ENCODE peak calls at places on chromosomes 4 and X, in seven cellular contexts. D is HCT116, Y is K562, B is SK-N-SH, R is HepG2, E is H1, M is GM12878. J is an unnamed sample.

GRCh38 chr4:111464251-111465045 is 680.8 kb upstream of the FAM241A start:
- DNase-seq in D (no peak), Y (no peak), B (no peak), R (no peak), E (no peak), M (no peak), J (no peak)

GRCh38 chrX:114626323-114626722 is 42.4 kb downstream of the HTR2C start:
- DNase-seq in D (no peak), Y (peak), B (peak), R (peak), E (no peak), M (no peak), J (no peak)

GRCh38 chr4:40199179-40199670 is 2.4 kb downstream of the RHOH start:
- DNase-seq in D (no peak), Y (no peak), B (no peak), R (no peak), E (no peak), M (no peak), J (no peak)

GRCh38 chr4:5448286-5448685 is 260.1 kb downstream of the EVC2 start:
- DNase-seq in D (no peak), Y (no peak), B (no peak), R (no peak), E (no peak), M (no peak), J (no peak)

GRCh38 chr4:156538210-156538609 is 433.4 kb downstream of the PDGFC start:
- DNase-seq in D (no peak), Y (no peak), B (no peak), R (no peak), E (no peak), M (no peak), J (no peak)

GRCh38 chr4:184596044-184596616 is 53.1 kb downstream of the CASP3 start:
- DNase-seq in D (no peak), Y (no peak), B (no peak), R (no peak), E (no peak), M (no peak), J (no peak)

GRCh38 chrX:28649541-28649940 is 62.3 kb downstream of the IL1RAPL1 start:
- DNase-seq in D (no peak), Y (no peak), B (no peak), R (no peak), E (no peak), M (no peak), J (no peak)

GRCh38 chrX:122203399-122203798 is 980.7 kb upstream of the GRIA3 start:
- DNase-seq in D (no peak), Y (no peak), B (no peak), R (no peak), E (no peak), M (no peak), J (no peak)

GRCh38 chr4:126916626-126917140 is 716.1 kb upstream of the INTU start:
- DNase-seq in D (no peak), Y (peak), B (no peak), R (no peak), E (no peak), M (no peak), J (no peak)

GRCh38 chrX:46572295-46572936 is 1.1 kb upstream of the CHST7 start:
- DNase-seq in D (no peak), Y (no peak), B (no peak), R (no peak), E (no peak), M (peak), J (no peak)

GRCh38 chrX:44043496-44043895 is 70.3 kb upstream of the NDP start:
- DNase-seq in D (no peak), Y (no peak), B (no peak), R (no peak), E (no peak), M (no peak), J (no peak)

GRCh38 chr4:99998062-99998880 is 48.2 kb upstream of the H2AZ1 start:
- DNase-seq in D (peak), Y (no peak), B (peak), R (peak), E (no peak), M (peak), J (peak)

GRCh38 chrX:100408643-100409315 is 1.3 kb downstream of the PCDH19 start:
- DNase-seq in D (no peak), Y (no peak), B (peak), R (no peak), E (peak), M (no peak), J (no peak)

GRCh38 chrX:120468479-120468824 is 644 bp downstream of the LAMP2 start:
- DNase-seq in D (no peak), Y (no peak), B (no peak), R (no peak), E (no peak), M (no peak), J (no peak)

GRCh38 chrX:120468071-120468470 is 1.0 kb downstream of the LAMP2 start:
- DNase-seq in D (no peak), Y (no peak), B (no peak), R (no peak), E (no peak), M (no peak), J (no peak)

GRCh38 chrX:120462370-120462769 is 6.7 kb downstream of the LAMP2 start:
- DNase-seq in D (no peak), Y (no peak), B (no peak), R (no peak), E (no peak), M (no peak), J (no peak)

GRCh38 chrX:120463241-120463640 is 5.9 kb downstream of the LAMP2 start:
- DNase-seq in D (no peak), Y (no peak), B (no peak), R (peak), E (no peak), M (no peak), J (no peak)

DNA sequence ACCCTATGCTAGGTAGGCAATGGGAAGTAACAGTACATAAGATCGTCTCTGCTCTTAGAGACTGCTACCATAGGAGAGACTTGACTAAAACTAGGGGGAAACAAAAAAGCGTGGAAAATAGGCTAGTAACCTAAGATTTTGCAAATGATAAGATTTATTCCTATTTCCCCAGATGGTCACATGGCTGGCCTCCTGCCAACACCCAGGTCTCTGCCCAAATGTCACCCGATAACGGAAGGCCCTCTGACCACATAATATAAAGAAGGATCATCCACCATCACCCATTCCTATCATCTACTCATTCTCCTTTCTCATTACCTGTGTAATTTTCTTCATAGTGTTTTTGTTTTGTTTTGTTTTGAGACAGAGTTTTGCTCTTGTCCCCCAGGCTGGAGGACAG is 4.7 kb downstream of the LAMP2 start:
- DNase-seq in D (no peak), Y (no peak), B (no peak), R (no peak), E (no peak), M (no peak), J (no peak)
- TF ChIP-seq JUND in D (no peak), Y (no peak), B (no peak), R (no peak), E (no peak), M (no peak), J (no peak)

GRCh38 chr4:146275370-146275769 is 61.0 kb downstream of the REELD1 start:
- DNase-seq in D (no peak), Y (no peak), B (no peak), R (no peak), E (no peak), M (no peak), J (no peak)

GRCh38 chr4:146274774-146275173 is 60.4 kb downstream of the REELD1 start:
- DNase-seq in D (no peak), Y (no peak), B (no peak), R (no peak), E (no peak), M (no peak), J (no peak)

GRCh38 chr4:146283758-146284651 is 69.7 kb downstream of the REELD1 start:
- DNase-seq in D (no peak), Y (no peak), B (no peak), R (no peak), E (no peak), M (no peak), J (no peak)

GRCh38 chr4:146282662-146283061 is 68.3 kb downstream of the REELD1 start:
- DNase-seq in D (no peak), Y (no peak), B (no peak), R (no peak), E (no peak), M (no peak), J (no peak)

DNA sequence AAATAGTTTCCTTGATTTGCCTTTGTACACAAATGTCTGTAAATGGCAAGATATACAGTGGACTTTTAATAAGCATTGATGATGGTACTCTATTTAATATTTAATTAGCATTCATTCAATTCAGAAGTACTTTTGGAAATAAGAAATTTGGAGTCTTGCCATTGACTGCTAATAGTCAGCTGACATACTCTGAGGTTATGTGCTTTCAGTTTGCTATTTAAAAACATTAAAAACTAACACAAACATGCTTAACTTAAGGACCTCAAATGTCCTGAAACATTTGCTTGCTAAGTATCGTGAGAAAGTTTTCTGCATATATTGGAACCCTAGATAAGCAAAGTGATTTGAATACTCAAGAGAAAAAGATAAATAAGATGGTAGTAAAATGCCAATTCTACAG is 64.6 kb downstream of the REELD1 start:
- DNase-seq in D (no peak), Y (no peak), B (no peak), R (no peak), E (no peak), M (no peak), J (no peak)
- TF ChIP-seq JUND in D (no peak), Y (no peak), B (no peak), R (no peak), E (no peak), M (no peak), J (no peak)

DNA sequence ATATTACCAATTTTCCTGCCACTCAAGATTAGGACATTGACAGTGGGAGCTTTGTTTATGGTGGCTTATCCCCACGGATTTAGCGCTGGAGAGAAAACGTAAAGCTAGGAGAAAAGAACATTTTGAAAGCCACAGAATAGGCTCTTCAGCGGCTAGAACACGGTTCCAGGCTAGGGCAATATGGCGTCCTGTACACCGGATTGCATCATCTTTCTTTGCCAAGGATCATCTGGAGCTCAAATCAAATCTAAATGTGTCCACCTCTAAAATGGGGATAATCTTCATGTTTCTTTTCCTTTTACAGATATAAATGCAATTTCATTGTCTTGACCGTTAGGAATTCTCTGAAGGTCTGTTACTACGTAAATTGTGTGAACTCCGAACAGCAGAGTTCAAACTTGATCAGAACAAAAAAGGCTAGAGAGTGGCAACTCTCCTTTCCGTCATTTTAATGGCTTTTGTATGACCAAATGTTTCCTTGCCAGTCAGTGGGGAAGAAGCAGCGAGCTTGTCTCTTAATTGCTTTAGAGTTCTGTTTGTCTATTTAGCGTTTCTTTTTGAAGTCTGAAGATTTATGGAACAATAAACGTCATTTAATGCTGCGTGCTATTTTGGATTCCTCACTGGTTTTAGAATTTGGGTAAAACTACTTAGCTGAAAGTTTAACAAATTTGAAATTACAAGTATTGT is 2.6 kb upstream of the WWC2 start:
- DNase-seq in D (no peak), Y (no peak), B (no peak), R (no peak), E (no peak), M (no peak), J (no peak)
- TF ChIP-seq JUND in D (no peak), Y (no peak), B (no peak), R (no peak), E (no peak), M (no peak), J (no peak)

GRCh38 chr4:153809307-153809706 is 20.4 kb upstream of the SFRP2 start:
- DNase-seq in D (no peak), Y (no peak), B (no peak), R (no peak), E (no peak), M (peak), J (no peak)
- TF ChIP-seq JUND in D (no peak), Y (no peak), B (no peak), R (no peak), E (no peak), M (no peak), J (no peak)

DNA sequence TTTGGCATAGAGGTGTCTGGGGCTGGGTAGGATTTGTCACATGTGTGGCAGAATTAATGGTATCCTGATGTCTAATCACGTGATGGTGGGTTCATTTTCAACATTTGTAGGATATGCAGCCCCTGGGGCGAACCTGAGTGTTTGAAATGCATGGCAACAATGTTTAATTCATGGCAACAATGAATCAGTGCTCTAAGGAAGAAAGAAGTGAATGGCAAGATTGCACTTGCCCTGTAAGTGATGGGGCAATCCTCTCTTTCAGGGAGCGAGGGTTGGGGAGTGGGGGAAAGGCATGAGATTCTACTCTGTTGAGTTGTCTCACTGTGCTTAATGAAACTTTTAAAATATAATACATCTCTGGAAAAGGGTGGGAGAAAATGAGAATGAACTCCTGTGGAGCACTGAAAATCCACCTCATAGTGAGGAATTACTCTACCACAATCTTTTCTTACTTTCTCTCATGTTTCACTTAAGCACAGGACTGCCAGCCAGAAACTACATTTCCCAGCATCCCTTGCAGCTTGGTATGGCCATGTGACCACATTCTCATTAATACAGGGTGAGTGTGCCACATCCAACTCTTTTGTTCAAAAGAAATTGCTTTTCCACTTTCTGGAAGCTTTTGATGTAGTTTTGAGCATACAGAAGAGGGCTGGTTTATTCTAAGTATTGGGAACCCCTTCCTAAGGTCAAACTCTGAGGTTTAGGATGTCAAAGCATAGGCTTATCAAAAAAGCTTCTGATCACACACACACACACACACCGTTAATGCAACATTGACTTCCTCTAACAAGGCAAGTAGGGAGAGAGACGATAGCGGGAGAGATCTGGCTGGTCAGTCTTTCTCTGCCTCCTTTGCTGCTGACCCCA is 64.0 kb upstream of the PGM2 start:
- DNase-seq in D (peak), Y (no peak), B (no peak), R (peak), E (no peak), M (no peak), J (no peak)
- TF ChIP-seq JUND in D (no peak), Y (no peak), B (no peak), R (no peak), E (no peak), M (no peak), J (no peak)

GRCh38 chr4:66590488-66591215 is 920.4 kb upstream of the EPHA5 start:
- DNase-seq in D (no peak), Y (no peak), B (no peak), R (no peak), E (no peak), M (no peak), J (no peak)

GRCh38 chr4:66585767-66586166 is 915.5 kb upstream of the EPHA5 start:
- DNase-seq in D (no peak), Y (no peak), B (no peak), R (no peak), E (no peak), M (no peak), J (no peak)
- TF ChIP-seq JUND in D (no peak), Y (no peak), B (no peak), R (no peak), E (no peak), M (no peak), J (no peak)

DNA sequence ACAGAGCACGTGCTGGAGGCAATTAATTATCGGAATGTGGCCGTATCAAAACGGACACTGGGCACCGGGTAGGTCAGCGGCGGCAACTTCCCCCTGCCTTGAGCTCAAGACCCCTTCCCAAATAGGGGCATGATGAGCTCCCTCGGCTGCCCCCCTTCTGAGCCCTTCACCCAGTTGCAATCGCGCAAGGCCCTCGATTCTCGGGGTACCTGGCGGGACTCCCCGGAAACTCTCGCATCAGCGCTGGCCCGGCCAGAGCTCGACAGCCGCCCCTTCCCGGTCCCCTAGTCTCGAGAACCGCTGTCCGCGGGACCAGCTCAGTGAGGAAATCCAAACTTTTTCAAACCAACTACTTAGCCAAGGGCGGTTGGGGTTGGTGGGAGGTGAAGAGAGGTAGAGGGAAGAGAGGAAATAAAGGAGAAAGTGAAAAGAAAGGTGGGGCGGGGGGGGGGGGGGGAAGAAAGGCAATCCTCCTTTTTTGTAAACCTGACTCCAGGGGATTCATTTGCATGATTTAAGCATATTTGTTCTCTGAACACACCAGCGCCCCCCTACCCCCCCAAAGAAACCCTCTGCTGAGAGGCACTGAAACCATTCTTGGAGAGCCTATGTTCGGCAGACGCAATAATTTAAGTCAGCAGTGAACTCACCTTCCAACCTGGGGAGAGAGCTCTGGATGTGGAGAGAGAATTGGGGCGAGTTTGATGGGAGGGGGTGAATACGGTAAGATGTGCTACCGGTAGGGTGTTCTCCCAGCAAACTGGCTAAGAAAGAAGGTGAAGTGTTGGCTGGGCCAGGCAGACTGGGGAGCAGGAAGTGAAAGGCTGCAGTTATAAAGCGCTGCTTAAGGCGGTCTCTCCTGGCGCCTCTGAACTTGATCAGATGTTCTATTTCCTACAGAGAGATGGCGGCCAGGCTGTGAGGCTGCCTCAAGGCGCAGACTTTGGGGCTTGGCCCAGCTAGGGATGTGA is 2.0 kb upstream of the ZIC3 start:
- DNase-seq in D (no peak), Y (no peak), B (no peak), R (no peak), E (peak), M (no peak), J (no peak)
- TF ChIP-seq JUND in D (no peak), Y (no peak), B (no peak), R (no peak), E (no peak), M (no peak), J (no peak)